ENCODE peak calls at places on chromosomes 4 and X, in eight cellular contexts. One of them, this sample, is unnamed.

GRCh38 chrX:11336201-11336600 is 43.0 kb downstream of the AMELX start:
- DNase-seq in activated CD4-positive, alpha-beta T cell treated with anti-CD3 and anti-CD28 coated beads, Interleukin-2, amount 50 U/mL, for 48 hours: no peak
- DNase-seq in amniotic stem cell: no peak
- DNase-seq in nucleus accumbens: no peak
- DNase-seq in suprapubic skin: no peak
- DNase-seq in mammary epithelial cell: no peak
- DNase-seq in neuronal stem cell: no peak
- DNase-seq in G401: no peak
- DNase-seq in this sample: no peak

GRCh38 chr4:106704253-106704870 is 331.8 kb downstream of the DKK2 start:
- DNase-seq in activated CD4-positive, alpha-beta T cell treated with anti-CD3 and anti-CD28 coated beads, Interleukin-2, amount 50 U/mL, for 48 hours: no peak
- DNase-seq in neuronal stem cell: no peak
- DNase-seq in G401: no peak
- DNase-seq in suprapubic skin: no peak
- DNase-seq in nucleus accumbens: no peak
- DNase-seq in amniotic stem cell: no peak
- DNase-seq in mammary epithelial cell: peak
- DNase-seq in this sample: no peak

GRCh38 chr4:124111922-124112321 is 600.6 kb downstream of the ANKRD50 start:
- DNase-seq in amniotic stem cell: peak
- DNase-seq in mammary epithelial cell: peak
- DNase-seq in activated CD4-positive, alpha-beta T cell treated with anti-CD3 and anti-CD28 coated beads, Interleukin-2, amount 50 U/mL, for 48 hours: no peak
- DNase-seq in suprapubic skin: no peak
- DNase-seq in neuronal stem cell: peak
- DNase-seq in G401: peak
- DNase-seq in nucleus accumbens: no peak
- DNase-seq in this sample: peak

GRCh38 chr4:995311-996026 is 2.3 kb upstream of the SLC26A1 start:
- DNase-seq in G401: no peak
- DNase-seq in amniotic stem cell: no peak
- DNase-seq in suprapubic skin: no peak
- DNase-seq in neuronal stem cell: no peak
- DNase-seq in nucleus accumbens: no peak
- DNase-seq in activated CD4-positive, alpha-beta T cell treated with anti-CD3 and anti-CD28 coated beads, Interleukin-2, amount 50 U/mL, for 48 hours: no peak
- DNase-seq in mammary epithelial cell: no peak
- DNase-seq in this sample: no peak

GRCh38 chr4:187586892-187587291 is 408.7 kb upstream of the ZFP42 start:
- DNase-seq in neuronal stem cell: no peak
- DNase-seq in nucleus accumbens: no peak
- DNase-seq in suprapubic skin: no peak
- DNase-seq in G401: no peak
- DNase-seq in amniotic stem cell: no peak
- DNase-seq in mammary epithelial cell: no peak
- DNase-seq in activated CD4-positive, alpha-beta T cell treated with anti-CD3 and anti-CD28 coated beads, Interleukin-2, amount 50 U/mL, for 48 hours: no peak
- DNase-seq in this sample: peak

GRCh38 chr4:6668391-6668790 is 25.3 kb upstream of the S100P start:
- DNase-seq in G401: no peak
- DNase-seq in neuronal stem cell: no peak
- DNase-seq in nucleus accumbens: no peak
- DNase-seq in activated CD4-positive, alpha-beta T cell treated with anti-CD3 and anti-CD28 coated beads, Interleukin-2, amount 50 U/mL, for 48 hours: no peak
- DNase-seq in amniotic stem cell: no peak
- DNase-seq in mammary epithelial cell: peak
- DNase-seq in suprapubic skin: no peak
- DNase-seq in this sample: no peak

GRCh38 chr4:151960449-151961246 is 199.8 kb upstream of the GATB start:
- DNase-seq in mammary epithelial cell: no peak
- DNase-seq in activated CD4-positive, alpha-beta T cell treated with anti-CD3 and anti-CD28 coated beads, Interleukin-2, amount 50 U/mL, for 48 hours: no peak
- DNase-seq in amniotic stem cell: no peak
- DNase-seq in suprapubic skin: no peak
- DNase-seq in G401: peak
- DNase-seq in nucleus accumbens: no peak
- DNase-seq in neuronal stem cell: no peak
- DNase-seq in this sample: no peak

GRCh38 chr4:88967883-88968316 is 89.1 kb downstream of the FAM13A start:
- DNase-seq in amniotic stem cell: no peak
- DNase-seq in activated CD4-positive, alpha-beta T cell treated with anti-CD3 and anti-CD28 coated beads, Interleukin-2, amount 50 U/mL, for 48 hours: no peak
- DNase-seq in G401: no peak
- DNase-seq in nucleus accumbens: no peak
- DNase-seq in mammary epithelial cell: no peak
- DNase-seq in suprapubic skin: no peak
- DNase-seq in neuronal stem cell: no peak
- DNase-seq in this sample: peak

GRCh38 chrX:47148946-47149345 is 3.9 kb downstream of the RBM10 start:
- DNase-seq in suprapubic skin: no peak
- DNase-seq in amniotic stem cell: no peak
- DNase-seq in mammary epithelial cell: no peak
- DNase-seq in neuronal stem cell: no peak
- DNase-seq in activated CD4-positive, alpha-beta T cell treated with anti-CD3 and anti-CD28 coated beads, Interleukin-2, amount 50 U/mL, for 48 hours: peak
- DNase-seq in nucleus accumbens: no peak
- DNase-seq in G401: no peak
- DNase-seq in this sample: no peak

GRCh38 chr4:52483186-52483585 is 175.9 kb downstream of the USP46 start:
- DNase-seq in nucleus accumbens: no peak
- DNase-seq in suprapubic skin: no peak
- DNase-seq in amniotic stem cell: no peak
- DNase-seq in mammary epithelial cell: no peak
- DNase-seq in activated CD4-positive, alpha-beta T cell treated with anti-CD3 and anti-CD28 coated beads, Interleukin-2, amount 50 U/mL, for 48 hours: no peak
- DNase-seq in neuronal stem cell: no peak
- DNase-seq in G401: no peak
- DNase-seq in this sample: no peak

GRCh38 chr4:140255467-140255866 is 101.5 kb upstream of the MAML3 start:
- DNase-seq in amniotic stem cell: peak
- DNase-seq in mammary epithelial cell: no peak
- DNase-seq in neuronal stem cell: no peak
- DNase-seq in suprapubic skin: no peak
- DNase-seq in G401: no peak
- DNase-seq in activated CD4-positive, alpha-beta T cell treated with anti-CD3 and anti-CD28 coated beads, Interleukin-2, amount 50 U/mL, for 48 hours: no peak
- DNase-seq in nucleus accumbens: no peak
- DNase-seq in this sample: no peak

GRCh38 chrX:10110984-10111363 is 45.8 kb upstream of the CLCN4 start:
- DNase-seq in amniotic stem cell: no peak
- DNase-seq in activated CD4-positive, alpha-beta T cell treated with anti-CD3 and anti-CD28 coated beads, Interleukin-2, amount 50 U/mL, for 48 hours: peak
- DNase-seq in mammary epithelial cell: no peak
- DNase-seq in G401: no peak
- DNase-seq in neuronal stem cell: no peak
- DNase-seq in nucleus accumbens: no peak
- DNase-seq in suprapubic skin: no peak
- DNase-seq in this sample: no peak

GRCh38 chr4:38752393-38752961 is 30.3 kb downstream of the TLR10 start:
- DNase-seq in suprapubic skin: no peak
- DNase-seq in G401: no peak
- DNase-seq in nucleus accumbens: no peak
- DNase-seq in amniotic stem cell: no peak
- DNase-seq in activated CD4-positive, alpha-beta T cell treated with anti-CD3 and anti-CD28 coated beads, Interleukin-2, amount 50 U/mL, for 48 hours: no peak
- DNase-seq in mammary epithelial cell: peak
- DNase-seq in neuronal stem cell: no peak
- DNase-seq in this sample: no peak

GRCh38 chrX:1325515-1326116 is 11.0 kb upstream of the IL3RA start:
- DNase-seq in suprapubic skin: no peak
- DNase-seq in neuronal stem cell: no peak
- DNase-seq in nucleus accumbens: no peak
- DNase-seq in amniotic stem cell: no peak
- DNase-seq in mammary epithelial cell: no peak
- DNase-seq in activated CD4-positive, alpha-beta T cell treated with anti-CD3 and anti-CD28 coated beads, Interleukin-2, amount 50 U/mL, for 48 hours: no peak
- DNase-seq in G401: no peak
- DNase-seq in this sample: no peak

GRCh38 chrX:72100051-72100755 is 31.5 kb downstream of the RTL5 start:
- DNase-seq in neuronal stem cell: no peak
- DNase-seq in suprapubic skin: no peak
- DNase-seq in mammary epithelial cell: no peak
- DNase-seq in G401: peak
- DNase-seq in activated CD4-positive, alpha-beta T cell treated with anti-CD3 and anti-CD28 coated beads, Interleukin-2, amount 50 U/mL, for 48 hours: no peak
- DNase-seq in amniotic stem cell: no peak
- DNase-seq in nucleus accumbens: no peak
- DNase-seq in this sample: no peak

GRCh38 chrX:97968376-97969104 is 1084.8 kb downstream of the RPA4 start:
- DNase-seq in G401: no peak
- DNase-seq in suprapubic skin: no peak
- DNase-seq in neuronal stem cell: no peak
- DNase-seq in activated CD4-positive, alpha-beta T cell treated with anti-CD3 and anti-CD28 coated beads, Interleukin-2, amount 50 U/mL, for 48 hours: no peak
- DNase-seq in nucleus accumbens: no peak
- DNase-seq in mammary epithelial cell: no peak
- DNase-seq in amniotic stem cell: no peak
- DNase-seq in this sample: no peak

GRCh38 chrX:50098241-50098640 is 102.6 kb downstream of the AKAP4 start:
- DNase-seq in amniotic stem cell: no peak
- DNase-seq in activated CD4-positive, alpha-beta T cell treated with anti-CD3 and anti-CD28 coated beads, Interleukin-2, amount 50 U/mL, for 48 hours: no peak
- DNase-seq in suprapubic skin: no peak
- DNase-seq in mammary epithelial cell: no peak
- DNase-seq in nucleus accumbens: no peak
- DNase-seq in neuronal stem cell: no peak
- DNase-seq in G401: no peak
- DNase-seq in this sample: no peak

GRCh38 chr4:10879411-10880110 is 195.0 kb upstream of the CLNK start:
- DNase-seq in neuronal stem cell: no peak
- DNase-seq in mammary epithelial cell: peak
- DNase-seq in amniotic stem cell: no peak
- DNase-seq in nucleus accumbens: no peak
- DNase-seq in G401: no peak
- DNase-seq in suprapubic skin: no peak
- DNase-seq in activated CD4-positive, alpha-beta T cell treated with anti-CD3 and anti-CD28 coated beads, Interleukin-2, amount 50 U/mL, for 48 hours: no peak
- DNase-seq in this sample: no peak

GRCh38 chrX:39815621-39816020 is 282.1 kb downstream of the BCOR start:
- DNase-seq in activated CD4-positive, alpha-beta T cell treated with anti-CD3 and anti-CD28 coated beads, Interleukin-2, amount 50 U/mL, for 48 hours: peak
- DNase-seq in neuronal stem cell: no peak
- DNase-seq in nucleus accumbens: no peak
- DNase-seq in mammary epithelial cell: no peak
- DNase-seq in amniotic stem cell: no peak
- DNase-seq in G401: no peak
- DNase-seq in suprapubic skin: no peak
- DNase-seq in this sample: no peak

GRCh38 chr4:33924239-33924638 is 2320.1 kb downstream of the ARAP2 start:
- DNase-seq in mammary epithelial cell: peak
- DNase-seq in activated CD4-positive, alpha-beta T cell treated with anti-CD3 and anti-CD28 coated beads, Interleukin-2, amount 50 U/mL, for 48 hours: no peak
- DNase-seq in G401: no peak
- DNase-seq in amniotic stem cell: peak
- DNase-seq in neuronal stem cell: peak
- DNase-seq in nucleus accumbens: no peak
- DNase-seq in suprapubic skin: no peak
- DNase-seq in this sample: no peak

GRCh38 chr4:109294468-109295020 is 7.9 kb downstream of the COL25A1 start:
- DNase-seq in G401: no peak
- DNase-seq in mammary epithelial cell: no peak
- DNase-seq in neuronal stem cell: no peak
- DNase-seq in suprapubic skin: no peak
- DNase-seq in activated CD4-positive, alpha-beta T cell treated with anti-CD3 and anti-CD28 coated beads, Interleukin-2, amount 50 U/mL, for 48 hours: no peak
- DNase-seq in nucleus accumbens: no peak
- DNase-seq in amniotic stem cell: no peak
- DNase-seq in this sample: no peak

GRCh38 chrX:106862972-106863688 is 40.0 kb downstream of the RIPPLY1 start:
- DNase-seq in activated CD4-positive, alpha-beta T cell treated with anti-CD3 and anti-CD28 coated beads, Interleukin-2, amount 50 U/mL, for 48 hours: peak
- DNase-seq in G401: no peak
- DNase-seq in neuronal stem cell: peak
- DNase-seq in mammary epithelial cell: peak
- DNase-seq in amniotic stem cell: no peak
- DNase-seq in nucleus accumbens: no peak
- DNase-seq in suprapubic skin: no peak
- DNase-seq in this sample: peak

GRCh38 chr4:114132830-114133229 is 153.4 kb upstream of the ARSJ start:
- DNase-seq in neuronal stem cell: no peak
- DNase-seq in amniotic stem cell: no peak
- DNase-seq in mammary epithelial cell: peak
- DNase-seq in activated CD4-positive, alpha-beta T cell treated with anti-CD3 and anti-CD28 coated beads, Interleukin-2, amount 50 U/mL, for 48 hours: no peak
- DNase-seq in G401: no peak
- DNase-seq in nucleus accumbens: no peak
- DNase-seq in suprapubic skin: no peak
- DNase-seq in this sample: no peak

This sample was measured in LNCaP clone FGC.